ENCODE peak calls at places on chromosomes 11 and 22, in nine cellular contexts. One of them, this sample, is unnamed. For H3K4me1, the result is how much of the 10 kb centered on the place peaks cover.

GRCh38 chr11:75508051-75508561 is 17.6 kb downstream of the GDPD5 start:
- DNase-seq in tibial nerve: no peak
- DNase-seq in right atrium auricular region: no peak
- DNase-seq in mammary epithelial cell: no peak
- DNase-seq in kidney: no peak
- DNase-seq in Panc1: no peak
- DNase-seq in pancreas: no peak
- DNase-seq in Peyer's patch: no peak
- DNase-seq in naive thymus-derived CD4-positive, alpha-beta T cell: peak
- DNase-seq in this sample: no peak

GRCh38 chr11:44952500-44953260 is 2.0 kb upstream of the TP53I11 start:
- DNase-seq in Peyer's patch: no peak
- DNase-seq in naive thymus-derived CD4-positive, alpha-beta T cell: no peak
- DNase-seq in mammary epithelial cell: no peak
- DNase-seq in right atrium auricular region: no peak
- DNase-seq in pancreas: no peak
- DNase-seq in kidney: no peak
- DNase-seq in Panc1: no peak
- DNase-seq in tibial nerve: no peak
- DNase-seq in this sample: no peak

GRCh38 chr11:17718510-17718962 is 835 bp upstream of the MYOD1 start:
- DNase-seq in mammary epithelial cell: no peak
- DNase-seq in right atrium auricular region: no peak
- DNase-seq in tibial nerve: no peak
- DNase-seq in naive thymus-derived CD4-positive, alpha-beta T cell: no peak
- DNase-seq in Panc1: no peak
- DNase-seq in kidney: no peak
- DNase-seq in Peyer's patch: no peak
- DNase-seq in pancreas: no peak
- DNase-seq in this sample: no peak

GRCh38 chr22:46788426-46789168 is 26.1 kb downstream of the TBC1D22A start:
- DNase-seq in Panc1: no peak
- DNase-seq in tibial nerve: no peak
- DNase-seq in Peyer's patch: no peak
- DNase-seq in right atrium auricular region: no peak
- DNase-seq in pancreas: no peak
- DNase-seq in mammary epithelial cell: no peak
- DNase-seq in naive thymus-derived CD4-positive, alpha-beta T cell: no peak
- DNase-seq in kidney: peak
- DNase-seq in this sample: no peak

GRCh38 chr11:64090811-64091516 is 55.2 kb downstream of the FLRT1 start:
- DNase-seq in pancreas: no peak
- DNase-seq in Panc1: no peak
- DNase-seq in right atrium auricular region: no peak
- DNase-seq in naive thymus-derived CD4-positive, alpha-beta T cell: no peak
- DNase-seq in tibial nerve: no peak
- DNase-seq in mammary epithelial cell: no peak
- DNase-seq in Peyer's patch: no peak
- DNase-seq in kidney: no peak
- DNase-seq in this sample: no peak

GRCh38 chr22:22866381-22867111 is 21.1 kb upstream of the IGLL5 start:
- DNase-seq in naive thymus-derived CD4-positive, alpha-beta T cell: no peak
- DNase-seq in Panc1: no peak
- DNase-seq in pancreas: no peak
- DNase-seq in mammary epithelial cell: no peak
- DNase-seq in tibial nerve: no peak
- DNase-seq in kidney: no peak
- DNase-seq in Peyer's patch: no peak
- DNase-seq in right atrium auricular region: peak
- DNase-seq in this sample: peak

GRCh38 chr11:14454861-14455632 is 44.6 kb downstream of the COPB1 start:
- DNase-seq in mammary epithelial cell: no peak
- DNase-seq in tibial nerve: no peak
- DNase-seq in Panc1: peak
- DNase-seq in kidney: no peak
- DNase-seq in right atrium auricular region: no peak
- DNase-seq in naive thymus-derived CD4-positive, alpha-beta T cell: peak
- DNase-seq in pancreas: no peak
- DNase-seq in Peyer's patch: no peak
- DNase-seq in this sample: no peak

GRCh38 chr11:65165847-65166317 is 4.2 kb upstream of the SPDYC start:
- DNase-seq in mammary epithelial cell: no peak
- DNase-seq in Peyer's patch: peak
- DNase-seq in pancreas: no peak
- DNase-seq in right atrium auricular region: no peak
- DNase-seq in Panc1: no peak
- DNase-seq in naive thymus-derived CD4-positive, alpha-beta T cell: no peak
- DNase-seq in tibial nerve: no peak
- DNase-seq in kidney: peak
- DNase-seq in this sample: no peak

GRCh38 chr11:13126430-13126829 is 117.3 kb downstream of the RASSF10 start:
- DNase-seq in tibial nerve: no peak
- DNase-seq in kidney: no peak
- DNase-seq in mammary epithelial cell: peak
- DNase-seq in Peyer's patch: no peak
- DNase-seq in Panc1: no peak
- DNase-seq in naive thymus-derived CD4-positive, alpha-beta T cell: no peak
- DNase-seq in right atrium auricular region: no peak
- DNase-seq in pancreas: no peak
- DNase-seq in this sample: no peak

GRCh38 chr22:50401907-50402306 is 58.8 kb downstream of the PPP6R2 start:
- DNase-seq in right atrium auricular region: no peak
- DNase-seq in tibial nerve: no peak
- DNase-seq in naive thymus-derived CD4-positive, alpha-beta T cell: no peak
- DNase-seq in Panc1: no peak
- DNase-seq in kidney: no peak
- DNase-seq in Peyer's patch: no peak
- DNase-seq in pancreas: no peak
- DNase-seq in mammary epithelial cell: no peak
- DNase-seq in this sample: no peak

GRCh38 chr11:75330279-75330678 is 21.2 kb downstream of the ARRB1 start:
- DNase-seq in Panc1: no peak
- DNase-seq in right atrium auricular region: no peak
- DNase-seq in naive thymus-derived CD4-positive, alpha-beta T cell: no peak
- DNase-seq in Peyer's patch: peak
- DNase-seq in pancreas: no peak
- DNase-seq in tibial nerve: no peak
- DNase-seq in mammary epithelial cell: no peak
- DNase-seq in kidney: no peak
- DNase-seq in this sample: no peak

GRCh38 chr22:19244600-19245352 is 46.7 kb downstream of the CLTCL1 start:
- DNase-seq in pancreas: no peak
- DNase-seq in mammary epithelial cell: no peak
- DNase-seq in tibial nerve: no peak
- DNase-seq in naive thymus-derived CD4-positive, alpha-beta T cell: no peak
- DNase-seq in right atrium auricular region: no peak
- DNase-seq in kidney: no peak
- DNase-seq in Panc1: no peak
- DNase-seq in Peyer's patch: no peak
- DNase-seq in this sample: no peak

GRCh38 chr11:16088774-16089173 is 267.6 kb downstream of the SOX6 start:
- DNase-seq in pancreas: no peak
- DNase-seq in naive thymus-derived CD4-positive, alpha-beta T cell: no peak
- DNase-seq in tibial nerve: no peak
- DNase-seq in right atrium auricular region: no peak
- DNase-seq in Panc1: no peak
- DNase-seq in Peyer's patch: no peak
- DNase-seq in mammary epithelial cell: no peak
- DNase-seq in kidney: no peak
- DNase-seq in this sample: no peak

GRCh38 chr22:49208003-49208402 is 619.7 kb downstream of the BRD1 start:
- DNase-seq in naive thymus-derived CD4-positive, alpha-beta T cell: no peak
- DNase-seq in Panc1: no peak
- DNase-seq in tibial nerve: no peak
- DNase-seq in right atrium auricular region: peak
- DNase-seq in mammary epithelial cell: no peak
- DNase-seq in kidney: peak
- DNase-seq in Peyer's patch: peak
- DNase-seq in pancreas: no peak
- DNase-seq in this sample: no peak

GRCh38 chr11:36534276-36534675 is 24.2 kb upstream of the TRAF6 start:
- DNase-seq in tibial nerve: no peak
- DNase-seq in mammary epithelial cell: no peak
- DNase-seq in Panc1: no peak
- DNase-seq in right atrium auricular region: no peak
- DNase-seq in naive thymus-derived CD4-positive, alpha-beta T cell: no peak
- DNase-seq in kidney: no peak
- DNase-seq in pancreas: no peak
- DNase-seq in Peyer's patch: no peak
- DNase-seq in this sample: no peak

GRCh38 chr11:17978553-17979287 is 34.1 kb downstream of the SERGEF start:
- DNase-seq in tibial nerve: no peak
- DNase-seq in mammary epithelial cell: peak
- DNase-seq in Peyer's patch: peak
- DNase-seq in naive thymus-derived CD4-positive, alpha-beta T cell: no peak
- DNase-seq in Panc1: peak
- DNase-seq in kidney: no peak
- DNase-seq in right atrium auricular region: no peak
- DNase-seq in pancreas: no peak
- DNase-seq in this sample: no peak

GRCh38 chr22:25823276-25823675 is 81.3 kb downstream of the MYO18B start:
- DNase-seq in Panc1: no peak
- DNase-seq in pancreas: no peak
- DNase-seq in kidney: no peak
- DNase-seq in Peyer's patch: no peak
- DNase-seq in naive thymus-derived CD4-positive, alpha-beta T cell: no peak
- DNase-seq in mammary epithelial cell: no peak
- DNase-seq in tibial nerve: no peak
- DNase-seq in right atrium auricular region: no peak
- DNase-seq in this sample: no peak

GRCh38 chr22:42725606-42726355 is 5.1 kb upstream of the A4GALT start:
- DNase-seq in pancreas: no peak
- DNase-seq in kidney: no peak
- DNase-seq in naive thymus-derived CD4-positive, alpha-beta T cell: no peak
- DNase-seq in right atrium auricular region: no peak
- DNase-seq in mammary epithelial cell: no peak
- DNase-seq in tibial nerve: no peak
- DNase-seq in Peyer's patch: no peak
- DNase-seq in Panc1: no peak
- DNase-seq in this sample: no peak

GRCh38 chr22:46175631-46176030 is 25.3 kb downstream of the PPARA start:
- DNase-seq in right atrium auricular region: no peak
- DNase-seq in pancreas: no peak
- DNase-seq in tibial nerve: no peak
- DNase-seq in naive thymus-derived CD4-positive, alpha-beta T cell: no peak
- DNase-seq in mammary epithelial cell: peak
- DNase-seq in Panc1: no peak
- DNase-seq in kidney: no peak
- DNase-seq in Peyer's patch: no peak
- DNase-seq in this sample: no peak

GRCh38 chr11:35035894-35036408 is 103.0 kb upstream of the CD44 start:
- DNase-seq in naive thymus-derived CD4-positive, alpha-beta T cell: no peak
- DNase-seq in kidney: no peak
- DNase-seq in mammary epithelial cell: peak
- DNase-seq in right atrium auricular region: no peak
- DNase-seq in Panc1: no peak
- DNase-seq in pancreas: no peak
- DNase-seq in Peyer's patch: no peak
- DNase-seq in tibial nerve: no peak
- DNase-seq in this sample: no peak
- H3K4me1 ChIP-seq in naive thymus-derived CD4-positive, alpha-beta T cell: under half
- H3K4me1 ChIP-seq in kidney: under half
- H3K4me1 ChIP-seq in mammary epithelial cell: half or more
- H3K4me1 ChIP-seq in right atrium auricular region: under half
- H3K4me1 ChIP-seq in Panc1: under half
- H3K4me1 ChIP-seq in pancreas: under half
- H3K4me1 ChIP-seq in Peyer's patch: under half
- H3K4me1 ChIP-seq in tibial nerve: under half
- H3K4me1 ChIP-seq in this sample: under half

GRCh38 chr11:120314861-120315260 is 10.2 kb upstream of the TLCD5 start:
- DNase-seq in Panc1: no peak
- DNase-seq in kidney: no peak
- DNase-seq in mammary epithelial cell: no peak
- DNase-seq in naive thymus-derived CD4-positive, alpha-beta T cell: no peak
- DNase-seq in Peyer's patch: no peak
- DNase-seq in right atrium auricular region: no peak
- DNase-seq in pancreas: no peak
- DNase-seq in tibial nerve: no peak
- DNase-seq in this sample: no peak
- H3K27ac ChIP-seq in Panc1: no peak
- H3K27ac ChIP-seq in kidney: no peak
- H3K27ac ChIP-seq in mammary epithelial cell: no peak
- H3K27ac ChIP-seq in naive thymus-derived CD4-positive, alpha-beta T cell: no peak
- H3K27ac ChIP-seq in Peyer's patch: no peak
- H3K27ac ChIP-seq in right atrium auricular region: no peak
- H3K27ac ChIP-seq in pancreas: no peak
- H3K27ac ChIP-seq in tibial nerve: no peak
- H3K27ac ChIP-seq in this sample: no peak

GRCh38 chr22:30591191-30591587 is 521 bp downstream of the PES1 start:
- DNase-seq in kidney: no peak
- DNase-seq in naive thymus-derived CD4-positive, alpha-beta T cell: no peak
- DNase-seq in mammary epithelial cell: no peak
- DNase-seq in right atrium auricular region: no peak
- DNase-seq in Peyer's patch: no peak
- DNase-seq in Panc1: no peak
- DNase-seq in tibial nerve: no peak
- DNase-seq in pancreas: no peak
- DNase-seq in this sample: no peak

GRCh38 chr22:30596199-30596598 is 4.5 kb upstream of the PES1 start:
- DNase-seq in right atrium auricular region: no peak
- DNase-seq in Panc1: no peak
- DNase-seq in tibial nerve: no peak
- DNase-seq in Peyer's patch: no peak
- DNase-seq in pancreas: no peak
- DNase-seq in kidney: no peak
- DNase-seq in naive thymus-derived CD4-positive, alpha-beta T cell: no peak
- DNase-seq in mammary epithelial cell: no peak
- DNase-seq in this sample: no peak

GRCh38 chr22:30596886-30597285 is 5.2 kb upstream of the PES1 start:
- DNase-seq in pancreas: no peak
- DNase-seq in right atrium auricular region: no peak
- DNase-seq in Peyer's patch: no peak
- DNase-seq in naive thymus-derived CD4-positive, alpha-beta T cell: no peak
- DNase-seq in mammary epithelial cell: no peak
- DNase-seq in kidney: no peak
- DNase-seq in tibial nerve: no peak
- DNase-seq in Panc1: no peak
- DNase-seq in this sample: no peak

GRCh38 chr22:30586414-30586813 is 5.3 kb downstream of the PES1 start:
- DNase-seq in naive thymus-derived CD4-positive, alpha-beta T cell: no peak
- DNase-seq in Panc1: no peak
- DNase-seq in kidney: no peak
- DNase-seq in pancreas: no peak
- DNase-seq in Peyer's patch: no peak
- DNase-seq in mammary epithelial cell: no peak
- DNase-seq in right atrium auricular region: no peak
- DNase-seq in tibial nerve: no peak
- DNase-seq in this sample: no peak

GRCh38 chr22:30591588-30592359 is at the start of gene PES1:
- DNase-seq in pancreas: peak
- DNase-seq in tibial nerve: peak
- DNase-seq in right atrium auricular region: peak
- DNase-seq in mammary epithelial cell: peak
- DNase-seq in kidney: peak
- DNase-seq in naive thymus-derived CD4-positive, alpha-beta T cell: peak
- DNase-seq in Panc1: peak
- DNase-seq in Peyer's patch: peak
- DNase-seq in this sample: no peak
- H3K4me3 ChIP-seq in pancreas: peak
- H3K4me3 ChIP-seq in tibial nerve: peak
- H3K4me3 ChIP-seq in right atrium auricular region: peak
- H3K4me3 ChIP-seq in mammary epithelial cell: peak
- H3K4me3 ChIP-seq in kidney: peak
- H3K4me3 ChIP-seq in naive thymus-derived CD4-positive, alpha-beta T cell: peak
- H3K4me3 ChIP-seq in Panc1: peak
- H3K4me3 ChIP-seq in Peyer's patch: peak
- H3K4me3 ChIP-seq in this sample: peak

GRCh38 chr11:114110948-114111347 is 51.4 kb downstream of the ZBTB16 start:
- DNase-seq in naive thymus-derived CD4-positive, alpha-beta T cell: no peak
- DNase-seq in kidney: no peak
- DNase-seq in pancreas: no peak
- DNase-seq in mammary epithelial cell: no peak
- DNase-seq in right atrium auricular region: peak
- DNase-seq in tibial nerve: no peak
- DNase-seq in Peyer's patch: no peak
- DNase-seq in Panc1: no peak
- DNase-seq in this sample: no peak
- H3K4me1 ChIP-seq in naive thymus-derived CD4-positive, alpha-beta T cell: under half
- H3K4me1 ChIP-seq in kidney: under half
- H3K4me1 ChIP-seq in pancreas: under half
- H3K4me1 ChIP-seq in mammary epithelial cell: under half
- H3K4me1 ChIP-seq in right atrium auricular region: half or more
- H3K4me1 ChIP-seq in tibial nerve: half or more
- H3K4me1 ChIP-seq in Peyer's patch: under half
- H3K4me1 ChIP-seq in Panc1: under half
- H3K4me1 ChIP-seq in this sample: half or more

This sample was measured in vagina.